ENCODE peak calls at places on chromosomes 13 and 19, in four cellular contexts. B, M, J and K are unnamed samples.

GRCh38 chr13:112626761-112627160 is 38.8 kb upstream of the TUBGCP3 start:
- DNase-seq in B (no peak), M (no peak), J (no peak), K (no peak)

GRCh38 chr13:26019881-26020535 is 31.8 kb downstream of the SHISA2 start:
- DNase-seq in B (no peak), M (no peak), J (peak; percentile 6), K (no peak)

GRCh38 chr13:93244141-93244917 is 17.7 kb downstream of the GPC6 start:
- DNase-seq in B (no peak), M (no peak), J (no peak), K (no peak)

GRCh38 chr13:43085545-43085944 is 62.2 kb downstream of the DNAJC15 start:
- DNase-seq in B (no peak), M (no peak), J (no peak), K (no peak)

GRCh38 chr19:14114854-14115253 is 2.7 kb downstream of the PRKACA start:
- DNase-seq in B (peak; percentile 71), M (peak; percentile 30), J (no peak), K (peak; percentile 82)

GRCh38 chr19:10800488-10800887 is 35.5 kb downstream of the TMED1 start:
- DNase-seq in B (peak; percentile 61), M (no peak), J (no peak), K (no peak)

GRCh38 chr13:31686660-31687430 is 52.5 kb upstream of the RXFP2 start:
- DNase-seq in B (no peak), M (no peak), J (no peak), K (no peak)

GRCh38 chr13:50122465-50122864 is 107.2 kb downstream of the KCNRG start:
- DNase-seq in B (no peak), M (no peak), J (no peak), K (no peak)

GRCh38 chr13:106172176-106172905 is 363.1 kb downstream of the EFNB2 start:
- DNase-seq in B (no peak), M (no peak), J (no peak), K (no peak)

GRCh38 chr19:39190768-39191167 is 6.0 kb upstream of the NCCRP1 start:
- DNase-seq in B (no peak), M (no peak), J (no peak), K (no peak)

GRCh38 chr19:4403005-4403761 is 743 bp downstream of the CHAF1A start:
- DNase-seq in B (no peak), M (no peak), J (no peak), K (no peak)

GRCh38 chr19:36489920-36490415 is 607 bp upstream of the ZNF566 start:
- DNase-seq in B (peak; percentile 78), M (peak; percentile 58), J (peak; percentile 84), K (peak; percentile 79)

GRCh38 chr19:6076675-6077463 is 33.4 kb downstream of the RFX2 start:
- DNase-seq in B (no peak), M (no peak), J (peak; percentile 65), K (no peak)

GRCh38 chr19:53879145-53880037 is 2.6 kb upstream of the PRKCG start:
- DNase-seq in B (peak; percentile 96), M (peak; percentile 60), J (peak; percentile 67), K (peak; percentile 92)

GRCh38 chr13:19607523-19608078 is 25.9 kb upstream of the MPHOSPH8 start:
- DNase-seq in B (no peak), M (no peak), J (no peak), K (no peak)

GRCh38 chr13:59531571-59532091 is 632.1 kb downstream of the DIAPH3 start:
- DNase-seq in B (peak; percentile 81), M (no peak), J (peak; percentile 74), K (peak; percentile 67)

GRCh38 chr19:45645631-45646344 is 6.6 kb upstream of the EML2 start:
- DNase-seq in B (peak; percentile 84), M (peak; percentile 70), J (peak; percentile 62), K (peak; percentile 76)
- H3K4me3 ChIP-seq in B (peak overlapping the region; percentile 58), M (peak overlapping the region; percentile 75), J (peak overlapping the region; percentile 56), K (peak overlapping the region; percentile 54)

DNA sequence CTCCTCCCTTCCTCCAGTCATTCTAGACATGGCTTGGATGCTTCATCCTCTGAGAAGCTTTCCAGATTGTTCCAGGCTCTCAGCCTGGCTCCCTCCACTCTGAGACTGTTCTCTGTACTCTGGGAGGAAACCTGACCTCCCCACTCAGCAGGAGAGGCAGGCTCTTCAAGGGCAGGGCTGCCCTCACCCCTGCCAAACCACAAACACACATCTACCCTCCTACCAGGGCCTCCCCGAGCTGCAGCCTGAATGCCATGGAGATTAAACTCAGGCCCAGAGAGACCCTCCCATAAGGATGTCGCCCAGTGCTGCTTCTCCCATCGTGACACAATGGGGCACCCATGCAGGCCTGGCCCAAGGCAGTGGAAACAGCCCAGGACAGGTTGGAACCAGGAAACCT is 16.2 kb downstream of the NUMBL start:
- DNase-seq in B (no peak), M (no peak), J (no peak), K (no peak)
- H3K27ac ChIP-seq in B (no peak overlapping the region), M (no peak overlapping the region), J (no peak overlapping the region), K (no peak overlapping the region)

GRCh38 chr19:47726467-47726866 is 13.2 kb downstream of the EHD2 start:
- DNase-seq in B (no peak), M (no peak), J (no peak), K (no peak)

GRCh38 chr19:47730910-47731309 is 14.4 kb upstream of the NOP53 start:
- DNase-seq in B (no peak), M (no peak), J (no peak), K (no peak)

GRCh38 chr19:47729799-47730520 is 15.4 kb upstream of the NOP53 start:
- DNase-seq in B (peak; percentile 86), M (no peak), J (no peak), K (peak; percentile 89)

GRCh38 chr19:47730521-47730889 is 14.8 kb upstream of the NOP53 start:
- DNase-seq in B (no peak), M (no peak), J (no peak), K (no peak)

DNA sequence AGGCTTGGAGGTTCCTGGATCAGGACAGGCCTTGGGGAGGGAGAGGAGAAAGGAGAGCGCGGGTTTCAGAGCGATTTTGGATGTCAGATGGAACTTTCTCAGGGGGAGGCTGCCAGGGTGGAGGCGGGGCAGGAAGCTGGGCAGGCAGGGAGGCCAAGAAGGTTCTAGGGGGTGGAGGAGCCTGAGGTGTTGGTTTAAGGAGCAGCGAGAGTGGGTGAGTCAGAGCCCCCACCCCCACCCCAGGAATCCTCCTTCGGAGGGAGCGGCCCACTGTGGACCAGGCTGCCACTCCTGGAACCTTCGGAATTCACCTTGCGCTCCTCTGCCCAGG is 15.9 kb upstream of the NOP53 start:
- DNase-seq in B (peak; percentile 68), M (no peak), J (no peak), K (peak; percentile 83)
- H3K4me3 ChIP-seq in B (peak overlapping the region; percentile 35), M (no peak overlapping the region), J (peak overlapping the region; percentile 20), K (peak overlapping the region; percentile 49)

DNA sequence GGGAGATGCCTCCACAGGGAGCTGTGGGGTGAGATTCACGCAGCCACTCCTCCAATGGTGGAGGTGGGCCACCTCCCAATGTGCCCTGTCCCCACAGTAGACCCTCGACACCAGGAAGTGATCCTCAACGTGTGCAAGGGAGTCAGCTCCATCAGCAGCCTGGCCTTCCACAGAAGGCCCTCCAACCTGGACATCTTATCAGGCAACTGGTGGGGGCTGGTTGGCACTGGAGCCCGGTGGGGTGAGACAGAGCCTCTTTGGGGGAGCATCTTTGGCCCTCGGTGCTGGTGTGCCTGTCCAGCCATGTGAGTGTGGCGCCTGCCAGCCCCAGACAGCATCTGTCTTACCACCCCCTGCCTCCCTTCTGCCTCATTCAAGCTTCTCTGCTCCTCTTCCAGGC is 19.7 kb upstream of the RNF17 start:
- DNase-seq in B (no peak), M (no peak), J (no peak), K (no peak)
- H3K27ac ChIP-seq in B (no peak overlapping the region), M (no peak overlapping the region), J (no peak overlapping the region), K (no peak overlapping the region)

DNA sequence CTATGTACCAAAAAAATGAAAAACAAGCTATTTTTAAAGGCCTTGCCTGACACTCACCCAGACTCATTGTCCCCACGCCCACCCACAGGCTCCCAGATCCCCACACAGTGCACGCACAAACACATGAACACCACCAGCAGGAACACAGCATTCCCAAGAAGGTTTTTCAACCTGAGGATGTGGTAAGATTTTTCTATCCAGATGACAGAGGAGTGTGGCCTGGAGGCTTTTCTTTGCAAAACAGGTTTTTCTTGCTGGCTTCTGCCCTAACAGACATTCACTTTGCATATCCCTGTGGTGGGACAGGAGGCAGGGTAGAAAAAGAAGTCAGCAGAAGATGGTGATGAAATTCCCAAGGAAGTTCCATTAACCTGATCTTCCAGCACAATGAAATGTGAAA is 97.8 kb downstream of the KLF12 start:
- DNase-seq in B (no peak), M (no peak), J (no peak), K (no peak)
- H3K4me3 ChIP-seq in B (no peak overlapping the region), M (no peak overlapping the region), J (no peak overlapping the region), K (no peak overlapping the region)

DNA sequence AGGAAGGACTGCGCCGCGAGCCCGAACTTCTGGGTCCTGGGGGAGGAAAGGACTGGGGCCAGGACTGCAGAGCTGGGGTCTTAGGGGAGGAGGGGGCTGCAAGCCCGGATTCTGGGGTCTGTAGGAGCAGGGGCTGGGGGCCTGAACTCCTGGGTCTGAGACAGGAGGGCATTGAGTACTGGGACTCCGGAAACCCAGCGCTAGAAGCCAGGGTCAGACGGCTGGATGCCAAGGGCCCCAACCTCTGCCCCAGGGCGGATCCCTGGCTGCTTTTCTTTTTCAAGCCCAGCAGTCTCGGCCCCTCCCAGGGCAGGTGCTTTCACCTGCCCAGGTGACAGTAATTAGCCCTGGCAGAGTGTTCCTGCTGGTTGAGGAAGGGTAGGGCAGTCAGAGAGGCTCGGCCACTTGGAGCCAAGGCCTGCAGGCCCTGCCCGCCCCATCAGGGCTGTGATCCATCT is 2.3 kb downstream of the MYH14 start:
- DNase-seq in B (no peak), M (no peak), J (no peak), K (peak; percentile 83)
- H3K27ac ChIP-seq in B (peak overlapping the region; percentile 59), M (no peak overlapping the region), J (no peak overlapping the region), K (peak overlapping the region; percentile 90)

GRCh38 chr19:55113570-55114039 is 3.8 kb downstream of the PPP1R12C start:
- DNase-seq in B (peak; percentile 85), M (no peak), J (peak; percentile 84), K (peak; percentile 81)
- H3K4me3 ChIP-seq in B (peak overlapping the region; percentile 90), M (no peak overlapping the region), J (no peak overlapping the region), K (no peak overlapping the region)

GRCh38 chr13:97341135-97341534 is 92.8 kb upstream of the RAP2A start:
- DNase-seq in B (no peak), M (no peak), J (no peak), K (no peak)
- H3K27ac ChIP-seq in B (no peak overlapping the region), M (no peak overlapping the region), J (no peak overlapping the region), K (no peak overlapping the region)

GRCh38 chr13:70108276-70108845 is at the start of gene KLHL1:
- DNase-seq in B (no peak), M (no peak), J (no peak), K (no peak)
- H3K4me3 ChIP-seq in B (no peak within 1 kb of the TSS), M (no peak within 1 kb of the TSS), J (no peak within 1 kb of the TSS), K (no peak within 1 kb of the TSS)

GRCh38 chr19:46620267-46620666 is 4.6 kb downstream of the PTGIR start:
- DNase-seq in B (no peak), M (no peak), J (no peak), K (no peak)

GRCh38 chr19:46616631-46617322 is 8.1 kb downstream of the PTGIR start:
- DNase-seq in B (peak; percentile 71), M (no peak), J (no peak), K (no peak)

GRCh38 chr19:46617566-46618079 is 7.3 kb downstream of the PTGIR start:
- DNase-seq in B (no peak), M (no peak), J (no peak), K (no peak)

GRCh38 chr19:46620716-46621115 is 4.2 kb downstream of the PTGIR start:
- DNase-seq in B (no peak), M (no peak), J (no peak), K (no peak)

GRCh38 chr19:46618670-46619231 is 6.1 kb downstream of the PTGIR start:
- DNase-seq in B (no peak), M (no peak), J (no peak), K (no peak)
- H3K27ac ChIP-seq in B (peak overlapping the region; percentile 43), M (no peak overlapping the region), J (no peak overlapping the region), K (no peak overlapping the region)